ENCODE peak calls at places on chromosomes 16 and 17, in five cellular contexts. M is lung; E is CD8-positive, alpha-beta T cell; D is transverse colon; L is IMR-90. G is an unnamed sample.

GRCh38 chr16:4350365-4350786 is 745 bp downstream of the PAM16 start:
- DNase-seq in M (no peak), E (no peak), D (no peak), L (no peak), G (no peak)

GRCh38 chr17:65790241-65790640 is 228.8 kb upstream of the AXIN2 start:
- DNase-seq in M (no peak), E (no peak), D (no peak), L (no peak), G (no peak)

GRCh38 chr16:23950898-23951297 is 115.1 kb downstream of the PRKCB start:
- DNase-seq in M (no peak), E (no peak), D (no peak), L (no peak), G (no peak)

GRCh38 chr16:35788381-35788780 is 2329.0 kb downstream of the TP53TG3F start:
- DNase-seq in M (no peak), E (no peak), D (no peak), L (no peak), G (no peak)

GRCh38 chr17:57356153-57356721 is 99.9 kb downstream of the MSI2 start:
- DNase-seq in M (no peak), E (no peak), D (no peak), L (no peak), G (no peak)

GRCh38 chr17:29610395-29610794 is 12.3 kb downstream of the CORO6 start:
- DNase-seq in M (no peak), E (no peak), D (no peak), L (no peak), G (no peak)

GRCh38 chr17:2085648-2085949 is 30.7 kb downstream of the HIC1 start:
- DNase-seq in M (no peak), E (no peak), D (no peak), L (peak; percentile 69), G (peak; percentile 39)

GRCh38 chr16:49653577-49653976 is 202.3 kb downstream of the ZNF423 start:
- DNase-seq in M (no peak), E (no peak), D (no peak), L (no peak), G (no peak)

GRCh38 chr16:87586201-87586782 is 16.0 kb upstream of the JPH3 start:
- DNase-seq in M (no peak), E (no peak), D (no peak), L (peak; percentile 10), G (no peak)

GRCh38 chr17:31581491-31581890 is 190.0 kb downstream of the RAB11FIP4 start:
- DNase-seq in M (peak; percentile 39), E (no peak), D (no peak), L (peak; percentile 29), G (no peak)

GRCh38 chr17:46194393-46195216 is 1.4 kb upstream of the KANSL1 start:
- DNase-seq in M (no peak), E (peak; percentile 28), D (no peak), L (peak; percentile 59), G (peak; percentile 58)

GRCh38 chr17:67503184-67503583 is 126.1 kb downstream of the PITPNC1 start:
- DNase-seq in M (no peak), E (no peak), D (no peak), L (peak; percentile 53), G (no peak)

GRCh38 chr16:799111-799947 is 1.2 kb downstream of the GNG13 start:
- DNase-seq in M (no peak), E (no peak), D (no peak), L (no peak), G (no peak)

GRCh38 chr16:798666-799065 is 1.9 kb downstream of the GNG13 start:
- DNase-seq in M (no peak), E (no peak), D (no peak), L (no peak), G (no peak)

GRCh38 chr16:801584-802363 is 1.2 kb upstream of the GNG13 start:
- DNase-seq in M (no peak), E (no peak), D (no peak), L (no peak), G (no peak)

GRCh38 chr16:800834-801488 is 427 bp upstream of the GNG13 start:
- DNase-seq in M (no peak), E (no peak), D (no peak), L (no peak), G (no peak)

DNA sequence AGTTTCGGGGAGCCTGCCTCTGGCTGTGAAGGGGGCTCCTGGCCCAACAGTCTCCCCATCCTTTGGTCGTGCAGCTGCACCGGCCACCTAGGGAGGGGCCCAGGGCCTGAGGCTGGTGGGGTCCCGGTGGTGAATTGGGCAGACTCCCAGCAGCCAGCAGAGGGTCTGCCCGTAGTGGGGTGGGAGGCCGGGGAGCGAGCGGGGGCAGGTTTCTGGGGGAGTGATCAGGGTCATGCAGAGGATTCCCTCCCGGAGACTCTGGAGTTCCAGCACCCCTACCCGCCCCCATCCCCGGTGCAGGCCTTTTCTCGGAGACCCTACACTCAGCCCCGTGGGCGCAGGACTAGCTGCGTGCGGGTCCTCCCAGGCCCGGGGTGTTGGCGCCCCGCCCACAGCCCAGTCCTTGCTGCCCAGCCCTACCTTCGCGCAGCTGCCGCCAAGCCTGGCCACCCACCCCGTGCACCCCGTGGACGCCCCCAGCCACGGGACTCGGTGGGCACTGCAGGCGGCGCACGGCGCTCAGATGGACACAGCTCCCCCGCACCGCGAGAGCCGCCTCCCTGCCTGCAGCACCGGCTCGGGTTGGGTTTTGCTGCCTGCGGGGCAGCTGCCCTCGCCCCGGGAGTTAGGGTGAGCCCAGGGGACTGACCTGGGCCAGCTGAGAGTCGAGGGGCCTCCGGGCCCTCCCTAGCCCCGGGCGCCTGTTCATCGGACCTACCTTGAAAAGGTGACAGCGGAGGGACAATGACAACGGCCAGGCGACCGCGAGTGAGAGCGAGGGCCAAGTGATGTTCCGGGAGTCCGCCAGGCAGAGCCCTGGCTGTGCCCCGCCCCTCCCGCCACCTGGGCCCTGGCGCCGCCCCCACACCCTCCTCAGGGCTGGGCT is at the start of gene GNG13:
- DNase-seq in M (no peak), E (no peak), D (no peak), L (no peak), G (no peak)
- H3K4me3 ChIP-seq in M (no peak within 1 kb of the TSS), E (no peak within 1 kb of the TSS), D (no peak within 1 kb of the TSS), L (no peak within 1 kb of the TSS), G (no peak within 1 kb of the TSS)

GRCh38 chr17:28413804-28414203 is 7.8 kb upstream of the SLC46A1 start:
- DNase-seq in M (no peak), E (no peak), D (no peak), L (no peak), G (no peak)
- H3K4me1 ChIP-seq in M (no peaks in the 10 kb centered on the region), E (no peaks in the 10 kb centered on the region), D (no peaks in the 10 kb centered on the region), L (no peaks in the 10 kb centered on the region), G (no peaks in the 10 kb centered on the region)

GRCh38 chr17:82815790-82816305 is 24.0 kb downstream of the ZNF750 start:
- DNase-seq in M (no peak), E (no peak), D (peak; percentile 58), L (no peak), G (peak; percentile 67)

GRCh38 chr17:82816358-82816757 is 23.5 kb downstream of the ZNF750 start:
- DNase-seq in M (no peak), E (no peak), D (no peak), L (no peak), G (no peak)

GRCh38 chr17:82814834-82815233 is 25.0 kb downstream of the ZNF750 start:
- DNase-seq in M (no peak), E (no peak), D (peak; percentile 46), L (no peak), G (no peak)

GRCh38 chr17:82813299-82814051 is 26.3 kb downstream of the ZNF750 start:
- DNase-seq in M (no peak), E (no peak), D (no peak), L (no peak), G (no peak)

GRCh38 chr17:82815354-82815753 is 24.5 kb downstream of the ZNF750 start:
- DNase-seq in M (no peak), E (no peak), D (peak; percentile 41), L (no peak), G (peak; percentile 40)
- H3K36me3 ChIP-seq in M (peaks cover 27% of the 10 kb centered on the region), E (peaks cover 3% of the 10 kb centered on the region), D (peaks cover 3% of the 10 kb centered on the region), L (peaks cover 30% of the 10 kb centered on the region), G (no peaks in the 10 kb centered on the region)

DNA sequence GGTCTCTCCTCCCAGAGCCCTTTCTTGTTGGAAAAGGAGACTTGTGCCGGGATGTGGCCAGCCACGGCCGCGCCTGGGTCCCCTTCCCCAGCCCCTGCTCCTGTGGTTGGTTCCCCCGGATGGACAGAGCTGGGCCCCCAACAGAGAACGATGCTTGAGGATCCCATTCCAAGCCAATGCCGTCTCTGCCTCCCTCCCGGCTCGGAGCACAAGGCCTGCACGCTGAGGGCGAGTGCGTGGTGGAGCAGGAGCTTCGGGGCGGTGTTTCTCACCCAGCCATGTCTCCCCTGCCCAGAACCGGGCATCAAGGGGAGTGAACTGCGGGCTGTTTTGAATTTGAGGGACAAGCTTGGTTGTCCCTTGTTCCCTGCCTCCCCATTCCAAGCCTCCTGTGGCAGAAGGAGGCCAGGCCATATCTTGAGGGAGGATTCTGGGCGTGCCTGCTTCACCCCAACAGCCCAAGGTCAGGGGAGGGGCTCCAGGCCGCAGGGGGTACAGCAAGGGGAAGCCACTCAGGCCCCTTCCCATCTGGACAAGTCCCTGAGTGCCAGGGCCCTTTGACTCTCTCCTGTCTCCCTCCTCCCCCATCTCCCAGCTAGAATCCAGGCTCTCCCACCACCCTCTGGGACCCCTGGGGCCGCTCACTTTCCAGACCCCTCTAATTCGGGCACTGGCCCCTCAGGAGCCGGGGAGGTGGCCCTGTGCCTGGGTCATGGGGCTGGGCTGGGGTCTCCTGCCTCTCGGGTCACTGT is 43.6 kb downstream of the SOCS3 start:
- DNase-seq in M (no peak), E (no peak), D (no peak), L (no peak), G (no peak)
- H3K4me3 ChIP-seq in M (no peak overlapping the region), E (no peak overlapping the region), D (peak overlapping the region; percentile 6), L (no peak overlapping the region), G (no peak overlapping the region)

GRCh38 chr16:89317101-89317671 is 99.7 kb downstream of the ZNF778 start:
- DNase-seq in M (no peak), E (no peak), D (peak; percentile 41), L (no peak), G (peak; percentile 66)
- H3K4me1 ChIP-seq in M (peaks cover 11% of the 10 kb centered on the region), E (peaks cover 97% of the 10 kb centered on the region), D (peaks cover 49% of the 10 kb centered on the region), L (peaks cover 56% of the 10 kb centered on the region), G (peaks cover 43% of the 10 kb centered on the region)

DNA sequence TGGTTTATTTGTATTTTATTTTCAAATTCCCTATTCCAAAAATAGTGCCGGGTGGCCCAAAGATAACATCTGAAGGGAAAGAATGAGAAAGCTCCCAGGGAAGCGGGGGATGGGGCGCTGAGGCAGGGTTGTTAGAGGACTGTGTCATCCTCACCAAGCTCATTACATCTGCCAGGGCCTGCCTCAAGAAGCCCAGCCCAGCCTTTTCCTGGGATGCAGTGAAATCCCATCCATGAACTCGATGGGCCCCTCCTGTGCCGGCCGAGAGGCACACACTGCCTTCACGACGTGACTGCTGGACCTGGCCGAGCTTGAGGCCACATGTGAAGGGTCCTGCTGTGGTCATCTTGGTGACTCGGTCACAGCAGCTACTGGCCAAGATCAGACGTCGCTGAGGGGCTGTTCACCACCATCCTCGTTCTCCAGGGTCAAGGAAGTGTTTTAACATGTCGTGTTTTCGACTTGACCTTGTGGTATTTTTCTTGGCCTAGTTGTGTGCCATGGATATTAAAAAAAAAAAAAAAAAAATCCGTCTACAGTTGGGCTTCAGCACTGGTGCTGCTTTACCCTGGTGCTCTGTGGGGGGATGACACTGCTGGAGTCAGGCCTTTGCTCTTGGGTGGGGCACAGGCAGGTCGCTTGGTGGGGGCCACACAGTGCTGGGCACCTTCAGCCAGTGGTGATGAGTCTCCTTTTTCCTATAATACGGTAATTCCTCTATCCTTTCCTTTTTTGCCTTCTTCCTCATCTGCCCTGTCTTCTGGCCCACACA is 4.9 kb downstream of the TIMM22 start:
- DNase-seq in M (no peak), E (no peak), D (no peak), L (peak; percentile 75), G (peak; percentile 30)
- H3K36me3 ChIP-seq in M (peaks cover 40% of the 10 kb centered on the region), E (peaks cover 31% of the 10 kb centered on the region), D (no peaks in the 10 kb centered on the region), L (peaks cover 46% of the 10 kb centered on the region), G (peaks cover 7% of the 10 kb centered on the region)

GRCh38 chr17:35460354-35460851 is 11.8 kb upstream of the SLFN13 start:
- DNase-seq in M (peak; percentile 75), E (peak; percentile 50), D (peak; percentile 87), L (no peak), G (peak; percentile 82)
- H3K4me3 ChIP-seq in M (peak overlapping the region; percentile 18), E (peak overlapping the region; percentile 33), D (peak overlapping the region; percentile 13), L (no peak overlapping the region), G (peak overlapping the region; percentile 19)